ENCODE peak calls at places on chromosomes 4 and X, in four cellular contexts. Y is CD8-positive, alpha-beta T cell; C is CD8-positive, alpha-beta memory T cell; L is hepatocyte. V is an unnamed sample. For H3K9me3, the result is how much of the 10 kb centered on the place peaks cover.

GRCh38 chr4:18106620-18107019 is 85.1 kb upstream of the LCORL start:
- DNase-seq in C (no peak), Y (no peak), L (peak), V (no peak)

GRCh38 chr4:77148081-77148480 is 8.9 kb upstream of the CCNG2 start:
- DNase-seq in C (no peak), L (no peak), Y (no peak), V (no peak)

GRCh38 chr4:10015140-10015753 is 6.0 kb downstream of the SLC2A9 start:
- DNase-seq in C (no peak), L (peak), Y (no peak), V (no peak)

GRCh38 chr4:77488882-77489281 is 116.7 kb upstream of the CXCL13 start:
- DNase-seq in C (no peak), Y (no peak), L (no peak), V (no peak)

GRCh38 chrX:68719904-68720614 is 72.6 kb downstream of the STARD8 start:
- DNase-seq in L (no peak), C (no peak), Y (no peak), V (no peak)

GRCh38 chrX:10350991-10351390 is 194.2 kb downstream of the CLCN4 start:
- DNase-seq in C (no peak), Y (no peak), L (no peak), V (no peak)

GRCh38 chr4:33071552-33071951 is 2351.4 kb downstream of the PCDH7 start:
- DNase-seq in C (no peak), L (no peak), Y (no peak), V (no peak)

GRCh38 chr4:10123227-10124101 is 6.9 kb upstream of the WDR1 start:
- DNase-seq in C (peak), L (peak), Y (no peak), V (peak)

GRCh38 chr4:8516061-8516573 is 64.1 kb upstream of the GPR78 start:
- DNase-seq in C (no peak), Y (no peak), L (no peak), V (no peak)

GRCh38 chr4:16199132-16199531 is 27.1 kb downstream of the TAPT1 start:
- DNase-seq in L (peak), Y (no peak), C (no peak), V (no peak)

GRCh38 chr4:708631-708933 is 3.0 kb downstream of the PCGF3 start:
- DNase-seq in Y (no peak), C (no peak), L (no peak), V (no peak)
- H3K4me3 ChIP-seq in Y (no peak), C (no peak), L (no peak), V (no peak)

GRCh38 chrX:144730486-144730885 is 516.8 kb upstream of the SPANXN1 start:
- DNase-seq in C (no peak), L (no peak), Y (no peak), V (no peak)

GRCh38 chrX:144738246-144738645 is 509.1 kb upstream of the SPANXN1 start:
- DNase-seq in C (no peak), Y (no peak), L (no peak), V (no peak)

DNA sequence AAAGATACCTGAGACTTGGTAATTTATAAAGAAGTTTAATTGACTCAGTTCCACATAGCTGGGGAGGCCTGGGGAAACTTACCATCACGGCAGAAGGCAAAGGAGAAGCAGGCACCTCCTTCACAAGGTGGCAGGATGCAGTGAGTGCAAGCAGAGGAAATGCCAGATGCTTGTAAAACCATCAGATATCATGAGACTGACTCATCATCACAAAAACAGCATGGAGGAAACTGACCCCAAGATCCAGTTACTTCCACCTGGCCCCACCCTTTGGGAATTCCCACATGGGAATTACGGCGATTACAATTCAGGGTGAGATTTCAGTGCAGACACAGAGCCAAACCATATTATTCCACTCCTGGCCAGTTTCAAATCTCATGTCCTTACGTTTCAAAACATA is 514.7 kb upstream of the SPANXN1 start:
- DNase-seq in C (no peak), L (no peak), Y (no peak), V (no peak)
- H3K9me3 ChIP-seq in C (under half), L (under half), Y (under half), V (under half)

GRCh38 chr4:6446538-6447451 is 25.6 kb downstream of the PPP2R2C start:
- DNase-seq in Y (no peak), C (no peak), L (no peak), V (no peak)
- H3K4me3 ChIP-seq in Y (no peak), C (no peak), L (no peak), V (no peak)

DNA sequence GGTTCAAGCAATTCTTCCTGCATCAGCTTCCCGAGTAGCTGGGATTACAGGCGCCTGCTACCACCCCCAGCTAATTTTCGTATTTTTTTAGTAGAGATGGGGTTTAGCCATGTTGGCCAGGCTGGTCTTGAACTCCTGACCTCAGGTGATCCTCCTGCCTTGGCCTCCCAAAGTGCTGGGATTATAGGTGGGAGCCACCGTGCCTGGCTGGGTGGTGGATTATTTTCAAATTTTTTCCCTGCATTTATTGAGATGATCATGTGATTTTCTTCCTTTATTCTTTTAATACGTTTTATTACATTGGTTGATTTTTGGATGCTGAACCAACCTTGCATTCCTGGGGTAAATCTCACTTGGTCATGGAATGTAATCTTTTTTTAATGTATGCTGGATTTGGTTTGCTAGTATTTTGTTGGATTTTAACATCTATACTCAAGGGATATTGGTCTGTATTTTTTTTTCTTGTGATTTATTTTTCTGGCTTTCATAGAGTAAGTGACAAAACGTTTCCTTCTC is 30.9 kb downstream of the BMP2K start:
- DNase-seq in L (no peak), Y (no peak), C (no peak), V (no peak)
- H3K9me3 ChIP-seq in L (under half), Y (under half), C (under half), V (under half)

GRCh38 chr4:172850838-172851237 is 317.8 kb upstream of the GALNT7 start:
- DNase-seq in C (no peak), Y (no peak), L (peak), V (no peak)
- H3K4me3 ChIP-seq in C (no peak), Y (no peak), L (no peak), V (no peak)

GRCh38 chr4:85151786-85152185 is 185.3 kb upstream of the WDFY3 start:
- DNase-seq in Y (no peak), C (no peak), L (no peak), V (no peak)

GRCh38 chr4:85151349-85151748 is 184.9 kb upstream of the WDFY3 start:
- DNase-seq in L (no peak), Y (no peak), C (no peak), V (no peak)

GRCh38 chr4:85149656-85150055 is 183.2 kb upstream of the WDFY3 start:
- DNase-seq in Y (no peak), C (no peak), L (no peak), V (no peak)

GRCh38 chr4:85152490-85152889 is 186.0 kb upstream of the WDFY3 start:
- DNase-seq in Y (no peak), C (no peak), L (no peak), V (no peak)

DNA sequence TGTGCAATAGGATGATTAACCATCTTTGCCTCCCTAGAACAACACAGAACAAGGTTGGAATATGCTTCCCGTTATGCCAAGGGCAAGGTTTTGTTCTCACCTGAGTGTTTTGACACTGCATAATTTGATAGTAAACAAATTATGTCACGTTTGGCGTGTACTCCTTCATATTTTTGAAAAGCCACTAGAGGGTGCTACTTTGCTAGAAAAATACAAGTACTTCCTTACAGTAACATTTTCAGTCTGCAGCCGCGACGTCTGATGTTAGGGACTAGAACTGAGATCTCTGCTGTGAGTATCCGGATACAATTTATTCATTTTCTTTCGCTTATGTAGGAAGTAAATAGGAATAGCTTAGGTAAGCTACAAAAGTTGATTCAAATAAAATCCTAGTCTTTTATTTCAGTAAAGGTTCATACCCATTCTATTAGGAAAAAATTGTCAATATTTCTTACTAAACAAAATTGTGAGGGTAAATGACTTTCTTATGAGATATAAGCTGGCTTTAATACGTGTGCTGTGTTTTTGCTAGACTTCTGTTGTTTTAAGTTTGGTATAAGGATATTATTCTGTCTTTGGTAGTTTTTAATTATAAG is 181.1 kb upstream of the WDFY3 start:
- DNase-seq in C (no peak), Y (no peak), L (peak), V (peak)
- H3K9me3 ChIP-seq in C (under half), Y (under half), L (under half), V (under half)

GRCh38 chrX:123964155-123964554 is 2.6 kb downstream of the STAG2 start:
- DNase-seq in L (no peak), C (no peak), Y (no peak), V (no peak)
- H3K4me3 ChIP-seq in L (peak), C (peak), Y (no peak), V (peak)

GRCh38 chr4:139691-140090 is 15.4 kb downstream of the ZNF718 start:
- DNase-seq in L (no peak), Y (no peak), C (no peak), V (no peak)

DNA sequence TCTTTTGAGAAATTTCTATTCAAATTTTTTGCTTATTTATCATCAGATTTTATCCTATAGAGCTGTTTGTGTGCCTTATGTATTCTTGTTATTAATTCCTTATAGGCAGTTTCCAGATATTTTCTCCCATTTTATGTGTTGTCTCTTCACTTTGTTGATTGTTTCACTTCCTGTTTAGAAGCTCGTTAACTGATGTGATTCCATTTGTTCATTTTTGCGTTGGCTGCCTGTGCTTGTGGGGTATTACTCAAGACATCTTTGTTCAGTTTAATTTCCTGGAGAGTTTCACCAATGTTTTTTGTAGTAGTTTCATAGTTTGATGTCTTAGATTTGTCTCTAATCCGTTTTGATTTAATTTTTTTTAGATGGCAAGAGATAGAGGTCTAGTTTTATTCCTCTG is 14.6 kb downstream of the ZNF718 start:
- DNase-seq in Y (no peak), C (no peak), L (no peak), V (no peak)
- H3K9me3 ChIP-seq in Y (half or more), C (under half), L (half or more), V (under half)

V was measured in naive thymus-derived CD4-positive, alpha-beta T cell.